ENCODE peak calls at places on chromosomes 1 and 21, in eight cellular contexts. B is cerebellar cortex; H is transverse colon; T is HTR-8/SVneo; W is stimulated activated naive CD8-positive, alpha-beta T cell treated with anti-CD3 and anti-CD28 coated beads, Interleukin-15, amount 100 ng/mL, for 72 hours; L is activated CD4-positive, alpha-beta T cell treated with anti-CD3 and anti-CD28 coated beads, Interleukin-2, amount 50 U/mL, for 1 hour; P is tibial nerve; X is left cardiac atrium. Z is an unnamed sample.

GRCh38 chr1:156245451-156246232 is 2.2 kb downstream of the PAQR6 start:
- DNase-seq in B (no peak), H (peak; percentile 33), T (no peak), W (peak; percentile 47), L (peak; percentile 36), P (no peak), X (no peak), Z (no peak)

GRCh38 chr1:111101854-111102642 is 37.8 kb downstream of the DRAM2 start:
- DNase-seq in B (no peak), H (peak; percentile 56), T (no peak), W (no peak), L (no peak), P (no peak), X (no peak), Z (no peak)

GRCh38 chr1:107434379-107434728 is 293.5 kb downstream of the NTNG1 start:
- DNase-seq in B (no peak), H (no peak), T (no peak), W (no peak), L (no peak), P (no peak), X (no peak), Z (no peak)

GRCh38 chr1:34162852-34163766 is 1.9 kb downstream of the CSMD2 start:
- DNase-seq in B (peak; percentile 73), H (peak; percentile 25), T (peak; percentile 85), W (peak; percentile 54), L (no peak), P (peak; percentile 30), X (peak; percentile 83), Z (peak; percentile 65)

GRCh38 chr1:29201595-29202051 is 19.9 kb upstream of the SRSF4 start:
- DNase-seq in B (no peak), H (no peak), T (no peak), W (no peak), L (no peak), P (no peak), X (no peak), Z (no peak)

GRCh38 chr1:206826409-206826808 is 39.0 kb upstream of the IL20 start:
- DNase-seq in B (no peak), H (no peak), T (peak; percentile 81), W (no peak), L (no peak), P (no peak), X (no peak), Z (no peak)

GRCh38 chr1:201877877-201878339 is 10.8 kb upstream of the SHISA4 start:
- DNase-seq in B (peak; percentile 70), H (no peak), T (peak; percentile 54), W (no peak), L (no peak), P (no peak), X (no peak), Z (no peak)

GRCh38 chr1:80427886-80428285 is 1372.8 kb upstream of the ADGRL2 start:
- DNase-seq in B (no peak), H (no peak), T (no peak), W (no peak), L (no peak), P (no peak), X (no peak), Z (no peak)

GRCh38 chr1:198174297-198174696 is 17.5 kb downstream of the NEK7 start:
- DNase-seq in B (no peak), H (no peak), T (no peak), W (peak; percentile 53), L (no peak), P (no peak), X (no peak), Z (no peak)

GRCh38 chr1:79133703-79134258 is 127.3 kb upstream of the ADGRL4 start:
- DNase-seq in B (no peak), H (no peak), T (no peak), W (no peak), L (no peak), P (no peak), X (no peak), Z (no peak)

GRCh38 chr1:24909388-24909898 is 20.6 kb downstream of the RUNX3 start:
- DNase-seq in B (peak; percentile 65), H (peak; percentile 85), T (no peak), W (no peak), L (no peak), P (no peak), X (peak; percentile 72), Z (no peak)

GRCh38 chr1:41657679-41658078 is 173.2 kb upstream of the EDN2 start:
- DNase-seq in B (peak; percentile 72), H (no peak), T (no peak), W (no peak), L (no peak), P (no peak), X (peak; percentile 1), Z (no peak)

GRCh38 chr21:16954787-16955186 is 558.1 kb upstream of the CXADR start:
- DNase-seq in B (no peak), H (no peak), T (no peak), W (no peak), L (no peak), P (no peak), X (no peak), Z (no peak)

GRCh38 chr1:226226601-226227000 is 3.1 kb downstream of the MIXL1 start:
- DNase-seq in B (no peak), H (no peak), T (no peak), W (no peak), L (no peak), P (no peak), X (no peak), Z (no peak)

GRCh38 chr1:15214507-15214906 is 32.5 kb upstream of the FHAD1 start:
- DNase-seq in B (peak; percentile 85), H (peak; percentile 36), T (no peak), W (no peak), L (no peak), P (peak; percentile 50), X (no peak), Z (no peak)

GRCh38 chr1:110310300-110310699 is 28.9 kb upstream of the RBM15 start:
- DNase-seq in B (peak; percentile 58), H (no peak), T (no peak), W (no peak), L (no peak), P (no peak), X (peak; percentile 28), Z (no peak)

GRCh38 chr1:195761102-195761501 is 847.1 kb downstream of the KCNT2 start:
- DNase-seq in B (no peak), H (no peak), T (no peak), W (no peak), L (no peak), P (no peak), X (no peak), Z (no peak)

GRCh38 chr1:15620155-15620545 is 2.9 kb downstream of the DDI2 start:
- DNase-seq in B (no peak), H (no peak), T (peak; percentile 55), W (no peak), L (no peak), P (no peak), X (no peak), Z (no peak)

GRCh38 chr1:160261526-160261877 is 847 bp downstream of the DCAF8 start:
- DNase-seq in B (peak; percentile 57), H (peak; percentile 54), T (no peak), W (peak; percentile 78), L (peak; percentile 65), P (no peak), X (no peak), Z (peak; percentile 67)

GRCh38 chr21:38675450-38675849 is 130.3 kb upstream of the ETS2 start:
- DNase-seq in B (no peak), H (no peak), T (no peak), W (no peak), L (no peak), P (no peak), X (no peak), Z (no peak)

GRCh38 chr1:77571642-77572041 is 110.8 kb downstream of the ZZZ3 start:
- DNase-seq in B (no peak), H (no peak), T (no peak), W (no peak), L (no peak), P (no peak), X (no peak), Z (no peak)

GRCh38 chr1:183310753-183311465 is 107.3 kb downstream of the NMNAT2 start:
- DNase-seq in B (peak; percentile 68), H (no peak), T (no peak), W (peak; percentile 18), L (no peak), P (no peak), X (no peak), Z (peak; percentile 59)

GRCh38 chr1:160052943-160053342 is 17.0 kb downstream of the KCNJ10 start:
- DNase-seq in B (no peak), H (no peak), T (no peak), W (no peak), L (no peak), P (no peak), X (no peak), Z (no peak)

GRCh38 chr1:182227864-182228547 is 163.6 kb downstream of the GLUL start:
- DNase-seq in B (no peak), H (no peak), T (no peak), W (no peak), L (no peak), P (no peak), X (no peak), Z (no peak)

GRCh38 chr21:44726803-44727202 is 15.4 kb upstream of the TSPEAR start:
- DNase-seq in B (no peak), H (no peak), T (no peak), W (no peak), L (no peak), P (no peak), X (no peak), Z (no peak)

GRCh38 chr1:182340233-182341058 is 51.1 kb downstream of the GLUL start:
- DNase-seq in B (no peak), H (no peak), T (no peak), W (no peak), L (no peak), P (no peak), X (peak; percentile 34), Z (no peak)

Z was measured in right atrium auricular region.